ENCODE peak calls at places on chromosomes 12 and 14, in eight cellular contexts. X, Y, B, J, M, T, V and K are unnamed samples.

GRCh38 chr12:111687255-111687654 is 1.4 kb downstream of the ACAD10 start:
- DNase-seq in J (peak; percentile 68), Y (no peak), T (no peak), X (no peak), M (no peak), B (no peak), V (no peak), K (no peak)

GRCh38 chr12:135127-135526 is 68.6 kb downstream of the IQSEC3 start:
- DNase-seq in Y (no peak), M (no peak), V (no peak), T (no peak), X (no peak), B (no peak), J (no peak), K (no peak)

GRCh38 chr12:69779928-69780327 is 41.3 kb downstream of the RAB3IP start:
- DNase-seq in J (no peak), V (no peak), M (peak; percentile 5), B (no peak), Y (no peak), T (no peak), X (no peak), K (peak; percentile 2)

GRCh38 chr14:68458840-68459469 is 333.9 kb downstream of the ZFP36L1 start:
- DNase-seq in T (no peak), J (no peak), V (peak; percentile 74), M (no peak), B (no peak), X (peak; percentile 57), Y (peak; percentile 52), K (no peak)

GRCh38 chr12:78004451-78005093 is 173.9 kb downstream of the NAV3 start:
- DNase-seq in X (no peak), Y (no peak), M (no peak), B (no peak), T (no peak), V (no peak), J (no peak), K (no peak)

GRCh38 chr12:41527529-41528116 is 339.5 kb downstream of the PDZRN4 start:
- DNase-seq in B (no peak), T (no peak), V (no peak), X (no peak), M (no peak), J (no peak), Y (no peak), K (no peak)

GRCh38 chr12:53171725-53172329 is 8.7 kb upstream of the ZNF740 start:
- DNase-seq in B (no peak), J (no peak), Y (no peak), M (no peak), X (no peak), V (no peak), T (no peak), K (no peak)

GRCh38 chr12:81245458-81245857 is 167.6 kb downstream of the ACSS3 start:
- DNase-seq in V (no peak), B (no peak), M (no peak), T (no peak), Y (no peak), J (no peak), X (no peak), K (no peak)

GRCh38 chr14:68291820-68292219 is 472.2 kb downstream of the RAD51B start:
- DNase-seq in T (no peak), V (no peak), M (no peak), Y (no peak), J (no peak), B (no peak), X (no peak), K (no peak)

GRCh38 chr12:26298785-26299621 is 103.6 kb downstream of the SSPN start:
- DNase-seq in T (no peak), J (peak; percentile 88), M (peak; percentile 76), Y (no peak), B (no peak), X (peak; percentile 30), V (no peak), K (peak; percentile 65)

GRCh38 chr12:6602526-6602925 is 4.7 kb downstream of the CHD4 start:
- DNase-seq in J (no peak), B (no peak), Y (no peak), X (no peak), M (no peak), T (no peak), V (no peak), K (no peak)

GRCh38 chr14:95523051-95523817 is 6.8 kb upstream of the SYNE3 start:
- DNase-seq in X (no peak), B (no peak), J (no peak), T (no peak), Y (no peak), M (no peak), V (no peak), K (no peak)

GRCh38 chr12:95130096-95130495 is 56.7 kb upstream of the NR2C1 start:
- DNase-seq in M (no peak), X (no peak), T (no peak), J (no peak), B (no peak), V (no peak), Y (peak; percentile 32), K (no peak)

GRCh38 chr14:103630364-103631108 is 1.5 kb downstream of the KLC1 start:
- DNase-seq in J (no peak), V (no peak), M (no peak), Y (no peak), X (no peak), B (no peak), T (no peak), K (no peak)

GRCh38 chr12:212799-213526 is 994 bp downstream of the SLC6A12 start:
- DNase-seq in Y (no peak), J (peak; percentile 8), T (no peak), B (no peak), X (no peak), V (no peak), M (no peak), K (no peak)

GRCh38 chr14:61434315-61434714 is 112.9 kb downstream of the PRKCH start:
- DNase-seq in M (no peak), J (no peak), Y (no peak), X (no peak), T (no peak), V (no peak), B (no peak), K (no peak)

GRCh38 chr14:104777808-104778249 is 17.7 kb downstream of the AKT1 start:
- DNase-seq in B (no peak), J (no peak), M (no peak), X (no peak), Y (no peak), T (no peak), V (no peak), K (no peak)

GRCh38 chr14:74491952-74492351 is 1.2 kb downstream of the NPC2 start:
- DNase-seq in V (no peak), M (peak; percentile 29), X (no peak), Y (no peak), B (no peak), J (peak; percentile 69), T (no peak), K (no peak)

GRCh38 chr14:96079066-96079465 is 39.9 kb downstream of the C14orf132 start:
- DNase-seq in Y (no peak), T (no peak), M (no peak), X (no peak), B (no peak), J (no peak), V (no peak), K (no peak)

GRCh38 chr12:72338437-72338836 is 66.3 kb downstream of the TRHDE start:
- DNase-seq in Y (no peak), V (no peak), M (no peak), B (no peak), J (no peak), X (no peak), T (no peak), K (no peak)

GRCh38 chr14:55071051-55071450 is 19.6 kb downstream of the MAPK1IP1L start:
- DNase-seq in J (no peak), Y (no peak), B (no peak), M (no peak), T (no peak), X (no peak), V (no peak), K (no peak)

GRCh38 chr14:81710232-81710845 is 176.7 kb upstream of the SEL1L start:
- DNase-seq in T (no peak), V (no peak), J (peak; percentile 47), M (peak; percentile 35), B (no peak), Y (peak; percentile 52), X (peak; percentile 8), K (no peak)

GRCh38 chr14:88179725-88180124 is 143.3 kb downstream of the KCNK10 start:
- DNase-seq in X (no peak), B (no peak), J (no peak), M (no peak), Y (no peak), T (no peak), V (no peak), K (no peak)

GRCh38 chr14:36293824-36294223 is 26.6 kb downstream of the MBIP start:
- DNase-seq in V (peak; percentile 46), Y (peak; percentile 50), J (no peak), B (no peak), X (no peak), T (no peak), M (no peak), K (peak; percentile 18)

GRCh38 chr14:34220921-34221320 is 241.1 kb downstream of the SPTSSA start:
- DNase-seq in Y (no peak), B (no peak), V (no peak), M (no peak), T (no peak), J (peak; percentile 20), X (no peak), K (no peak)

GRCh38 chr14:104141621-104142091 is 3.3 kb downstream of the KIF26A start:
- DNase-seq in J (no peak), V (no peak), B (no peak), T (no peak), X (no peak), M (no peak), Y (no peak), K (no peak)

GRCh38 chr14:68968051-68968450 is 11.1 kb downstream of the ACTN1 start:
- DNase-seq in B (no peak), V (no peak), T (peak; percentile 63), Y (no peak), M (no peak), J (no peak), X (no peak), K (no peak)

GRCh38 chr12:112294793-112295192 is 87.4 kb downstream of the HECTD4 start:
- DNase-seq in V (no peak), X (no peak), M (peak; percentile 16), T (no peak), Y (no peak), B (no peak), J (no peak), K (no peak)

GRCh38 chr12:95202691-95203476 is 14.4 kb downstream of the FGD6 start:
- DNase-seq in J (peak; percentile 54), X (no peak), B (no peak), V (no peak), T (no peak), M (no peak), Y (peak; percentile 82), K (no peak)

GRCh38 chr12:46472893-46473633 is 100.5 kb upstream of the SLC38A2 start:
- DNase-seq in B (no peak), X (peak; percentile 59), J (no peak), Y (no peak), V (no peak), M (peak; percentile 33), T (no peak), K (peak; percentile 53)

GRCh38 chr12:120041386-120042231 is 52.6 kb downstream of the BICDL1 start:
- DNase-seq in T (peak; percentile 42), M (no peak), J (no peak), X (no peak), Y (no peak), V (no peak), B (no peak), K (no peak)

GRCh38 chr14:101557811-101558738 is 3.2 kb upstream of the DIO3 start:
- DNase-seq in J (no peak), T (no peak), X (no peak), B (no peak), M (no peak), V (no peak), Y (no peak), K (no peak)

GRCh38 chr12:54538136-54538700 is 11.2 kb upstream of the PDE1B start:
- DNase-seq in Y (no peak), M (no peak), J (no peak), X (no peak), V (no peak), T (no peak), B (no peak), K (no peak)

GRCh38 chr12:65854629-65855028 is 30.3 kb downstream of the HMGA2 start:
- DNase-seq in T (no peak), B (no peak), J (no peak), X (no peak), V (no peak), Y (no peak), M (no peak), K (no peak)